ENCODE peak calls at places on chromosomes 7 and 10, in seven cellular contexts. K, A, V, D, H, S and M are unnamed samples.

GRCh38 chr7:28957822-28958234 is 302 bp downstream of the TRIL start:
- DNase-seq in K (peak; percentile 32), A (no peak), V (peak; percentile 63), D (no peak), H (peak; percentile 60), S (no peak), M (no peak)

GRCh38 chr10:93752761-93753160 is 5.0 kb upstream of the LGI1 start:
- DNase-seq in K (no peak), A (no peak), V (no peak), D (peak; percentile 59), H (no peak), S (no peak), M (no peak)

GRCh38 chr7:26326211-26326610 is 34.5 kb downstream of the SNX10 start:
- DNase-seq in K (no peak), A (no peak), V (no peak), D (peak; percentile 16), H (no peak), S (no peak), M (no peak)

GRCh38 chr10:115915429-115915828 is 357.6 kb downstream of the GFRA1 start:
- DNase-seq in K (no peak), A (no peak), V (no peak), D (no peak), H (no peak), S (no peak), M (no peak)

GRCh38 chr7:30433082-30433481 is 45.5 kb downstream of the NOD1 start:
- DNase-seq in K (no peak), A (no peak), V (peak; percentile 36), D (no peak), H (peak; percentile 58), S (no peak), M (no peak)

GRCh38 chr10:52740913-52741675 is 31.5 kb downstream of the MBL2 start:
- DNase-seq in K (peak; percentile 47), A (no peak), V (peak; percentile 86), D (no peak), H (peak; percentile 85), S (peak; percentile 42), M (peak; percentile 56)

GRCh38 chr10:99926925-99927718 is 82.6 kb downstream of the DNMBP start:
- DNase-seq in K (no peak), A (no peak), V (no peak), D (no peak), H (no peak), S (no peak), M (no peak)

GRCh38 chr10:62171791-62172190 is 96.9 kb downstream of the RTKN2 start:
- DNase-seq in K (no peak), A (no peak), V (no peak), D (no peak), H (no peak), S (no peak), M (no peak)

GRCh38 chr7:98210513-98211220 is 572 bp upstream of the BHLHA15 start:
- DNase-seq in K (peak; percentile 43), A (no peak), V (peak; percentile 77), D (no peak), H (peak; percentile 65), S (no peak), M (no peak)

GRCh38 chr10:3500408-3500856 is 284.6 kb downstream of the KLF6 start:
- DNase-seq in K (no peak), A (no peak), V (peak; percentile 81), D (peak; percentile 60), H (peak; percentile 85), S (no peak), M (peak; percentile 45)

GRCh38 chr7:68107256-68107655 is 1110.6 kb downstream of the TYW1 start:
- DNase-seq in K (no peak), A (no peak), V (no peak), D (no peak), H (no peak), S (no peak), M (no peak)

GRCh38 chr7:144670251-144670650 is 165.6 kb downstream of the TPK1 start:
- DNase-seq in K (no peak), A (no peak), V (no peak), D (peak; percentile 33), H (peak; percentile 21), S (peak; percentile 81), M (no peak)

GRCh38 chr7:77498659-77499379 is 38.3 kb upstream of the PTPN12 start:
- DNase-seq in K (no peak), A (no peak), V (no peak), D (no peak), H (no peak), S (peak; percentile 70), M (no peak)

GRCh38 chr7:121797283-121798037 is 75.5 kb upstream of the PTPRZ1 start:
- DNase-seq in K (no peak), A (no peak), V (no peak), D (peak; percentile 86), H (peak; percentile 56), S (peak; percentile 31), M (no peak)

GRCh38 chr10:103679096-103679790 is 176.1 kb downstream of the SH3PXD2A start:
- DNase-seq in K (peak; percentile 77), A (no peak), V (no peak), D (no peak), H (no peak), S (no peak), M (no peak)

GRCh38 chr10:127928021-127928806 is 21.3 kb downstream of the PTPRE start:
- DNase-seq in K (no peak), A (no peak), V (no peak), D (no peak), H (no peak), S (no peak), M (no peak)

GRCh38 chr7:111392976-111393762 is 169.1 kb downstream of the IMMP2L start:
- DNase-seq in K (no peak), A (no peak), V (no peak), D (peak; percentile 26), H (peak; percentile 47), S (no peak), M (no peak)

GRCh38 chr10:33237736-33238624 is 96.5 kb downstream of the NRP1 start:
- DNase-seq in K (no peak), A (no peak), V (no peak), D (peak; percentile 95), H (no peak), S (no peak), M (no peak)

GRCh38 chr10:94088926-94089381 is 95.2 kb downstream of the PLCE1 start:
- DNase-seq in K (no peak), A (no peak), V (no peak), D (no peak), H (no peak), S (no peak), M (no peak)

GRCh38 chr7:87564290-87564963 is 36.3 kb downstream of the ABCB1 start:
- DNase-seq in K (peak; percentile 18), A (no peak), V (peak; percentile 75), D (peak; percentile 16), H (peak; percentile 77), S (peak; percentile 44), M (no peak)

GRCh38 chr7:88344956-88345832 is 38.5 kb upstream of the STEAP4 start:
- DNase-seq in K (no peak), A (no peak), V (peak; percentile 70), D (no peak), H (peak; percentile 79), S (no peak), M (no peak)

GRCh38 chr7:416761-417624 is 102.7 kb downstream of the PDGFA start:
- DNase-seq in K (no peak), A (no peak), V (no peak), D (no peak), H (no peak), S (no peak), M (no peak)

GRCh38 chr7:39005461-39005860 is 27.8 kb downstream of the POU6F2 start:
- DNase-seq in K (no peak), A (no peak), V (no peak), D (no peak), H (no peak), S (no peak), M (no peak)

GRCh38 chr7:73734619-73735525 is 3.7 kb downstream of the ABHD11 start:
- DNase-seq in K (peak; percentile 80), A (peak; percentile 83), V (peak; percentile 94), D (peak; percentile 88), H (peak; percentile 95), S (peak; percentile 89), M (no peak)

GRCh38 chr10:78981257-78981969 is 87.4 kb upstream of the ZMIZ1 start:
- DNase-seq in K (peak; percentile 75), A (no peak), V (no peak), D (no peak), H (no peak), S (peak; percentile 63), M (no peak)

GRCh38 chr7:115146148-115146547 is 224.3 kb downstream of the MDFIC start:
- DNase-seq in K (no peak), A (no peak), V (no peak), D (peak; percentile 68), H (no peak), S (no peak), M (no peak)

GRCh38 chr10:22319559-22320558 is 1.0 kb upstream of the BMI1 start:
- DNase-seq in K (no peak), A (no peak), V (no peak), D (no peak), H (no peak), S (peak; percentile 38), M (no peak)

GRCh38 chr7:26048663-26049062 is 103.3 kb upstream of the NFE2L3 start:
- DNase-seq in K (no peak), A (no peak), V (no peak), D (no peak), H (no peak), S (no peak), M (no peak)

GRCh38 chr7:45974540-45975360 is 53.7 kb upstream of the IGFBP3 start:
- DNase-seq in K (no peak), A (no peak), V (no peak), D (no peak), H (no peak), S (no peak), M (no peak)

GRCh38 chr7:75951506-75951905 is 36.6 kb downstream of the POR start:
- DNase-seq in K (no peak), A (no peak), V (no peak), D (peak; percentile 79), H (no peak), S (no peak), M (no peak)

GRCh38 chr10:23981520-23982309 is 227.2 kb upstream of the KIAA1217 start:
- DNase-seq in K (no peak), A (no peak), V (no peak), D (peak; percentile 17), H (peak; percentile 8), S (no peak), M (no peak)
- TF ChIP-seq CTCF in K (no peak), A (no peak), V (peak; percentile 37), D (peak; percentile 12), H (peak; percentile 36), S (no peak), M (no peak)

GRCh38 chr7:40579401-40579800 is 444.6 kb downstream of the SUGCT start:
- DNase-seq in K (no peak), A (no peak), V (no peak), D (peak; percentile 25), H (peak; percentile 18), S (no peak), M (no peak)
- TF ChIP-seq CTCF in K (no peak), A (no peak), V (peak; percentile 26), D (no peak), H (peak; percentile 24), S (no peak), M (no peak)

GRCh38 chr10:74750848-74751274 is 75.5 kb upstream of the KAT6B start:
- DNase-seq in K (peak; percentile 46), A (peak; percentile 74), V (no peak), D (no peak), H (no peak), S (peak; percentile 47), M (no peak)
- TF ChIP-seq CTCF in K (no peak), A (no peak), V (no peak), D (no peak), H (no peak), S (peak; percentile 50), M (no peak)

GRCh38 chr7:150875791-150876190 is 23.5 kb downstream of the AOC1 start:
- DNase-seq in K (no peak), A (no peak), V (no peak), D (no peak), H (no peak), S (peak; percentile 40), M (no peak)
- TF ChIP-seq CTCF in K (no peak), A (no peak), V (no peak), D (peak; percentile 30), H (no peak), S (peak; percentile 33), M (no peak)